ENCODE peak calls at places on chromosomes 2 and 18, in ten cellular contexts. H, A, P, J, G, Z, M, N, K and W are unnamed samples.

GRCh38 chr18:76463872-76464271 is 31.2 kb downstream of the ZNF516 start:
- DNase-seq in H (no peak), A (no peak), P (peak), J (no peak), G (no peak), Z (no peak), M (no peak), N (no peak), K (no peak), W (no peak)

GRCh38 chr18:36953047-36953446 is 124.1 kb downstream of the KIAA1328 start:
- DNase-seq in H (no peak), A (no peak), P (no peak), J (no peak), G (no peak), Z (no peak), M (no peak), N (no peak), K (no peak), W (no peak)

GRCh38 chr2:3104261-3104660 is 273.4 kb downstream of the EIPR1 start:
- DNase-seq in H (no peak), A (no peak), P (no peak), J (no peak), G (no peak), Z (no peak), M (no peak), N (no peak), K (no peak), W (no peak)

GRCh38 chr2:168587302-168587701 is 131.2 kb downstream of the CERS6 start:
- DNase-seq in H (no peak), A (no peak), P (no peak), J (no peak), G (no peak), Z (peak), M (no peak), N (no peak), K (no peak), W (no peak)

GRCh38 chr2:180015951-180016709 is 9.0 kb upstream of the CWC22 start:
- DNase-seq in H (no peak), A (no peak), P (no peak), J (no peak), G (no peak), Z (no peak), M (peak), N (peak), K (no peak), W (no peak)

GRCh38 chr2:118387509-118387908 is 299.2 kb downstream of the INSIG2 start:
- DNase-seq in H (no peak), A (no peak), P (no peak), J (no peak), G (peak), Z (no peak), M (peak), N (peak), K (no peak), W (no peak)

GRCh38 chr2:209661286-209661685 is 110.3 kb upstream of the UNC80 start:
- DNase-seq in H (no peak), A (no peak), P (no peak), J (no peak), G (no peak), Z (no peak), M (no peak), N (no peak), K (no peak), W (no peak)

GRCh38 chr2:83069724-83070123 is 1389.4 kb downstream of the SUCLG1 start:
- DNase-seq in H (no peak), A (no peak), P (no peak), J (no peak), G (no peak), Z (no peak), M (no peak), N (peak), K (no peak), W (no peak)

GRCh38 chr2:28751956-28752607 is 452 bp downstream of the PPP1CB start:
- DNase-seq in H (no peak), A (no peak), P (no peak), J (no peak), G (peak), Z (peak), M (no peak), N (no peak), K (peak), W (no peak)

GRCh38 chr2:152242787-152243472 is 67.4 kb upstream of the STAM2 start:
- DNase-seq in H (no peak), A (no peak), P (no peak), J (no peak), G (no peak), Z (no peak), M (no peak), N (no peak), K (no peak), W (no peak)

GRCh38 chr2:172072279-172072678 is 13.0 kb upstream of the DLX1 start:
- DNase-seq in H (no peak), A (no peak), P (no peak), J (no peak), G (no peak), Z (no peak), M (no peak), N (no peak), K (no peak), W (no peak)

GRCh38 chr18:13448028-13448795 is 229.7 kb downstream of the LDLRAD4 start:
- DNase-seq in H (no peak), A (no peak), P (no peak), J (no peak), G (no peak), Z (no peak), M (no peak), N (no peak), K (no peak), W (no peak)

GRCh38 chr2:84911135-84911678 is 5.8 kb downstream of the TMSB10 start:
- DNase-seq in H (no peak), A (no peak), P (no peak), J (no peak), G (no peak), Z (no peak), M (no peak), N (no peak), K (no peak), W (no peak)

GRCh38 chr2:109331864-109332848 is 203.2 kb downstream of the SH3RF3 start:
- DNase-seq in H (no peak), A (peak), P (peak), J (peak), G (peak), Z (no peak), M (peak), N (peak), K (peak), W (no peak)

GRCh38 chr2:234495801-234496441 is 960 bp downstream of the ARL4C start:
- DNase-seq in H (no peak), A (peak), P (no peak), J (peak), G (peak), Z (peak), M (no peak), N (peak), K (peak), W (peak)

GRCh38 chr18:73563345-73563744 is 584.3 kb downstream of the FBXO15 start:
- DNase-seq in H (no peak), A (no peak), P (no peak), J (no peak), G (no peak), Z (no peak), M (peak), N (peak), K (no peak), W (no peak)

GRCh38 chr18:57887984-57888383 is 84.9 kb upstream of the ATP8B1 start:
- DNase-seq in H (no peak), A (no peak), P (no peak), J (no peak), G (no peak), Z (no peak), M (no peak), N (no peak), K (no peak), W (no peak)

GRCh38 chr2:117618607-117619006 is 195.9 kb upstream of the DDX18 start:
- DNase-seq in H (no peak), A (no peak), P (no peak), J (no peak), G (no peak), Z (no peak), M (no peak), N (no peak), K (no peak), W (no peak)

GRCh38 chr2:167863377-167863776 is 384.0 kb downstream of the STK39 start:
- DNase-seq in H (no peak), A (no peak), P (no peak), J (no peak), G (no peak), Z (no peak), M (no peak), N (no peak), K (no peak), W (no peak)

GRCh38 chr2:181785677-181786344 is 105.5 kb upstream of the NEUROD1 start:
- DNase-seq in H (no peak), A (no peak), P (no peak), J (no peak), G (peak), Z (no peak), M (peak), N (peak), K (no peak), W (no peak)

GRCh38 chr2:70132244-70133126 is 45.2 kb downstream of the PCBP1 start:
- DNase-seq in H (no peak), A (peak), P (no peak), J (peak), G (peak), Z (no peak), M (no peak), N (peak), K (peak), W (no peak)

GRCh38 chr2:643334-643733 is 33.9 kb downstream of the TMEM18 start:
- DNase-seq in H (no peak), A (no peak), P (peak), J (no peak), G (no peak), Z (no peak), M (no peak), N (no peak), K (peak), W (no peak)

GRCh38 chr2:12979066-12979465 is 262.3 kb downstream of the TRIB2 start:
- DNase-seq in H (no peak), A (no peak), P (no peak), J (no peak), G (no peak), Z (no peak), M (no peak), N (peak), K (no peak), W (no peak)

GRCh38 chr2:28352104-28352503 is 40.6 kb upstream of the FOSL2 start:
- DNase-seq in H (no peak), A (no peak), P (no peak), J (peak), G (no peak), Z (peak), M (no peak), N (no peak), K (no peak), W (no peak)

GRCh38 chr2:75595541-75596395 is 35.0 kb upstream of the EVA1A start:
- DNase-seq in H (no peak), A (no peak), P (no peak), J (no peak), G (peak), Z (no peak), M (peak), N (peak), K (no peak), W (no peak)

GRCh38 chr18:23503967-23504352 is 649 bp downstream of the RMC1 start:
- DNase-seq in H (no peak), A (no peak), P (no peak), J (no peak), G (no peak), Z (no peak), M (no peak), N (peak), K (no peak), W (no peak)

GRCh38 chr2:61460168-61460567 is 10.7 kb downstream of the USP34 start:
- DNase-seq in H (no peak), A (no peak), P (no peak), J (no peak), G (peak), Z (no peak), M (peak), N (peak), K (no peak), W (no peak)

GRCh38 chr2:179336782-179337534 is 72.3 kb upstream of the SESTD1 start:
- DNase-seq in H (no peak), A (no peak), P (no peak), J (peak), G (no peak), Z (no peak), M (peak), N (peak), K (no peak), W (no peak)

GRCh38 chr2:200373973-200374416 is 67.5 kb downstream of the SPATS2L start:
- DNase-seq in H (peak), A (no peak), P (no peak), J (no peak), G (no peak), Z (no peak), M (no peak), N (no peak), K (no peak), W (no peak)

DNA sequence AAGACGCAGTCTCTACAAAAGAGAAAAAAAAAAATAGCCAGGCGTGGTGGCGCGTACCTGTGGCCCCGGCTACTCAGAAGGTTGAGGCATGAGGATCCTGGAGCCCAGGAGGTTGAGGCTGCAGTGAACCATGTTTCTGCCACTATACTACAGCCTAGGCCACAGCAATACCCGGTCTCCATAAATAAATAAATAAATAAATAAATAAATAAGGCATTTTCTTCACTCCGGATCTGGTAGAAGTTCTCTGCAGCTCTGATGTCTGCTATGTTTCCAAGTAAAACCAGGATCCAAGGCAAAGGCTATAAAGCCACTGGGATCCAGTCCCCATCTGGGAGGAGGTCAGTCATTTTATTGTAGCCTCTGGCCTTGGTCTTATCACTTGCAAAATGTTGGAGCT is 15.5 kb downstream of the NFE2L2 start:
- DNase-seq in H (no peak), A (no peak), P (no peak), J (no peak), G (no peak), Z (no peak), M (no peak), N (no peak), K (no peak), W (no peak)
- TF ChIP-seq CTCF in H (no peak), A (no peak), P (no peak), J (no peak), G (no peak), Z (no peak), M (no peak), N (no peak), K (no peak), W (no peak)

GRCh38 chr2:112784199-112785189 is at the start of gene IL1A:
- DNase-seq in H (no peak), A (no peak), P (no peak), J (no peak), G (peak), Z (no peak), M (no peak), N (peak), K (no peak), W (no peak)
- H3K4me3 ChIP-seq in H (peak), A (no peak), P (no peak), J (no peak), G (no peak), Z (no peak), M (no peak), N (peak), K (no peak), W (no peak)

GRCh38 chr2:38966006-38966405 is 76.3 kb downstream of the ARHGEF33 start:
- DNase-seq in H (no peak), A (no peak), P (no peak), J (no peak), G (no peak), Z (no peak), M (no peak), N (no peak), K (no peak), W (no peak)

GRCh38 chr2:38957972-38958371 is 68.3 kb downstream of the ARHGEF33 start:
- DNase-seq in H (no peak), A (no peak), P (no peak), J (no peak), G (no peak), Z (no peak), M (no peak), N (no peak), K (no peak), W (no peak)

GRCh38 chr2:38959464-38959863 is 69.8 kb downstream of the ARHGEF33 start:
- DNase-seq in H (no peak), A (no peak), P (no peak), J (no peak), G (no peak), Z (no peak), M (no peak), N (no peak), K (no peak), W (no peak)

GRCh38 chr2:38960609-38961320 is 71.1 kb downstream of the ARHGEF33 start:
- DNase-seq in H (no peak), A (no peak), P (no peak), J (no peak), G (no peak), Z (no peak), M (no peak), N (no peak), K (no peak), W (no peak)

GRCh38 chr2:38959938-38960608 is 70.4 kb downstream of the ARHGEF33 start:
- DNase-seq in H (no peak), A (peak), P (peak), J (peak), G (no peak), Z (peak), M (no peak), N (peak), K (peak), W (peak)
- TF ChIP-seq CTCF in H (no peak), A (peak), P (peak), J (no peak), G (no peak), Z (peak), M (no peak), N (no peak), K (no peak), W (no peak)

DNA sequence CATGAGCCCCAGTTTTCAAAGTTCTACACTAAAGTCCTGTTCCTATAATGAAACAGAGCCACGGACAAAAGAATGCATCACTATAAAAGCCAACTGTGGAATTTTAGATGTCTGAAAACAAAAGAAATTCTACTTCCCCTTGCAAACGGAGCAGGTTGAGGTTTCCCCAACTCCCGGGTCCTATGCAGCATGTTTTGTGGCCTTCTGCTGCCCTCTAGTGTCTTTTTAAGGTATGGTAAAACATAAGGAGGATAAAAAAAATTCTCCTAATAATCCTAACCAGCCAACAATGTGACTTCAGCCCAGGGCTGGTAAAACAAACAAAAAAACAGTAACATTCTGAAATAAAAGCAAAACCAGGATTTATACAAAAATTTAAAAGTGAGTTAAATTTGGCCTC is 539.5 kb downstream of the NRXN1 start:
- DNase-seq in H (peak), A (peak), P (no peak), J (no peak), G (peak), Z (peak), M (no peak), N (peak), K (peak), W (no peak)
- H3K4me3 ChIP-seq in H (no peak), A (no peak), P (no peak), J (no peak), G (no peak), Z (no peak), M (no peak), N (no peak), K (peak), W (peak)

GRCh38 chr18:35780937-35781336 is 191.5 kb upstream of the RMP24 start:
- DNase-seq in H (no peak), A (no peak), P (no peak), J (no peak), G (no peak), Z (no peak), M (no peak), N (no peak), K (no peak), W (no peak)

GRCh38 chr18:35775887-35776286 is 194.3 kb downstream of the GALNT1 start:
- DNase-seq in H (no peak), A (no peak), P (no peak), J (no peak), G (no peak), Z (peak), M (no peak), N (no peak), K (no peak), W (no peak)

GRCh38 chr18:35776481-35776880 is 194.9 kb downstream of the GALNT1 start:
- DNase-seq in H (no peak), A (no peak), P (no peak), J (no peak), G (no peak), Z (no peak), M (no peak), N (no peak), K (no peak), W (no peak)

GRCh38 chr18:35778850-35779634 is 193.4 kb upstream of the RMP24 start:
- DNase-seq in H (no peak), A (no peak), P (no peak), J (no peak), G (no peak), Z (no peak), M (no peak), N (peak), K (no peak), W (no peak)

GRCh38 chr18:35777042-35777441 is 195.4 kb upstream of the RMP24 start:
- DNase-seq in H (no peak), A (no peak), P (no peak), J (no peak), G (peak), Z (no peak), M (no peak), N (no peak), K (no peak), W (no peak)
- TF ChIP-seq CTCF in H (peak), A (no peak), P (no peak), J (no peak), G (no peak), Z (no peak), M (no peak), N (no peak), K (no peak), W (no peak)

GRCh38 chr2:101766337-101766736 is 68.8 kb downstream of the MAP4K4 start:
- DNase-seq in H (no peak), A (no peak), P (no peak), J (no peak), G (no peak), Z (no peak), M (no peak), N (no peak), K (no peak), W (no peak)
- H3K4me3 ChIP-seq in H (no peak), A (no peak), P (no peak), J (no peak), G (peak), Z (no peak), M (no peak), N (no peak), K (no peak), W (no peak)

GRCh38 chr2:228321019-228321418 is 139.5 kb upstream of the SPHKAP start:
- DNase-seq in H (no peak), A (no peak), P (no peak), J (no peak), G (no peak), Z (no peak), M (no peak), N (no peak), K (no peak), W (no peak)

GRCh38 chr2:228318218-228318617 is 136.7 kb upstream of the SPHKAP start:
- DNase-seq in H (no peak), A (no peak), P (no peak), J (no peak), G (peak), Z (peak), M (no peak), N (peak), K (no peak), W (no peak)
- TF ChIP-seq CTCF in H (peak), A (no peak), P (peak), J (peak), G (peak), Z (no peak), M (peak), N (peak), K (no peak), W (peak)